ENCODE peak calls at places on chromosome 9, in four cellular contexts. R is tibial nerve, Z is aorta, L is neuronal stem cell. B is an unnamed sample.

GRCh38 chr9:137723396-137724113 is 104.8 kb downstream of the EHMT1 start:
- DNase-seq in Z (no peak), R (no peak), L (no peak), B (no peak)

GRCh38 chr9:20725675-20726074 is 41.6 kb downstream of the FOCAD start:
- DNase-seq in L (no peak), Z (no peak), R (no peak), B (no peak)

GRCh38 chr9:123749580-123750202 is 180.2 kb downstream of the DENND1A start:
- DNase-seq in R (no peak), Z (no peak), L (no peak), B (no peak)

GRCh38 chr9:109297899-109298298 is 23.0 kb downstream of the EPB41L4B start:
- DNase-seq in Z (no peak), R (no peak), L (no peak), B (no peak)

GRCh38 chr9:115057559-115057958 is 60.4 kb downstream of the TNC start:
- DNase-seq in L (no peak), R (no peak), Z (no peak), B (no peak)

GRCh38 chr9:5870691-5871090 is 20.0 kb upstream of the MLANA start:
- DNase-seq in Z (no peak), L (no peak), R (no peak), B (no peak)

GRCh38 chr9:121839726-121840500 is 188.5 kb downstream of the DAB2IP start:
- DNase-seq in L (no peak), Z (no peak), R (no peak), B (no peak)

GRCh38 chr9:7209051-7209450 is 451.3 kb downstream of the KDM4C start:
- DNase-seq in L (no peak), Z (no peak), R (no peak), B (no peak)

GRCh38 chr9:16575142-16575877 is 295.2 kb downstream of the BNC2 start:
- DNase-seq in Z (no peak), L (no peak), R (no peak), B (no peak)

GRCh38 chr9:88418025-88418424 is 29.8 kb downstream of the SPIN1 start:
- DNase-seq in R (no peak), L (no peak), Z (no peak), B (peak; percentile 48)

GRCh38 chr9:15357050-15357653 is 50.1 kb upstream of the TTC39B start:
- DNase-seq in L (no peak), R (no peak), Z (no peak), B (peak; percentile 43)

GRCh38 chr9:121557581-121558422 is 58.2 kb upstream of the GGTA1 start:
- DNase-seq in Z (peak; percentile 93), L (peak; percentile 30), R (peak; percentile 48), B (no peak)

GRCh38 chr9:94779101-94779500 is 52.6 kb downstream of the AOPEP start:
- DNase-seq in R (no peak), Z (no peak), L (no peak), B (no peak)

GRCh38 chr9:115393976-115394775 is 276.2 kb upstream of the TNC start:
- DNase-seq in Z (no peak), L (no peak), R (no peak), B (no peak)

GRCh38 chr9:74748966-74749365 is 138.8 kb downstream of the TRPM6 start:
- DNase-seq in R (no peak), L (no peak), Z (no peak), B (no peak)

GRCh38 chr9:116370587-116370986 is 217.0 kb downstream of the PAPPA start:
- DNase-seq in R (no peak), L (no peak), Z (no peak), B (no peak)

GRCh38 chr9:135074354-135075233 is 12.9 kb upstream of the OLFM1 start:
- DNase-seq in R (no peak), Z (no peak), L (no peak), B (no peak)

GRCh38 chr9:5764130-5764868 is 68.6 kb downstream of the ERMP1 start:
- DNase-seq in R (no peak), L (no peak), Z (no peak), B (no peak)

GRCh38 chr9:89609426-89610006 is 4.7 kb downstream of the GADD45G start:
- DNase-seq in L (no peak), R (no peak), Z (no peak), B (no peak)

GRCh38 chr9:5949103-5949699 is 58.5 kb downstream of the MLANA start:
- DNase-seq in R (no peak), L (no peak), Z (no peak), B (no peak)

GRCh38 chr9:10443805-10444204 is 169.0 kb downstream of the PTPRD start:
- DNase-seq in L (no peak), Z (no peak), R (no peak), B (no peak)

GRCh38 chr9:123806829-123807228 is 123.1 kb downstream of the DENND1A start:
- DNase-seq in L (no peak), R (no peak), Z (no peak), B (no peak)

GRCh38 chr9:114057161-114057560 is 20.9 kb downstream of the AMBP start:
- DNase-seq in R (no peak), Z (no peak), L (no peak), B (no peak)

GRCh38 chr9:81671880-81672280 is 17.5 kb downstream of the TLE1 start:
- DNase-seq in L (no peak), Z (peak; percentile 92), R (peak; percentile 70), B (no peak)

GRCh38 chr9:34463098-34463900 is 4.7 kb downstream of the DNAI1 start:
- DNase-seq in R (no peak), Z (peak; percentile 77), L (no peak), B (no peak)

GRCh38 chr9:114189823-114190562 is 34.7 kb downstream of the COL27A1 start:
- DNase-seq in R (no peak), L (no peak), Z (no peak), B (no peak)

GRCh38 chr9:108478871-108479332 is 376.9 kb downstream of the ACTL7B start:
- DNase-seq in Z (no peak), L (no peak), R (no peak), B (no peak)

GRCh38 chr9:101458955-101459631 is 23.5 kb upstream of the ALDOB start:
- DNase-seq in Z (no peak), L (peak; percentile 38), R (peak; percentile 24), B (peak; percentile 67)

GRCh38 chr9:114911167-114911821 is 19.1 kb downstream of the TNFSF8 start:
- DNase-seq in Z (no peak), R (peak; percentile 35), L (peak; percentile 51), B (peak; percentile 29)

GRCh38 chr9:107767711-107768110 is 278.1 kb upstream of the KLF4 start:
- DNase-seq in L (no peak), R (no peak), Z (no peak), B (no peak)

GRCh38 chr9:13205824-13206223 is 73.7 kb downstream of the MPDZ start:
- DNase-seq in R (no peak), Z (no peak), L (no peak), B (no peak)

GRCh38 chr9:78898239-78898638 is 601.3 kb downstream of the PSAT1 start:
- DNase-seq in R (no peak), Z (no peak), L (no peak), B (no peak)

GRCh38 chr9:134189475-134190231 is 25.3 kb upstream of the RNU6ATAC start:
- DNase-seq in R (no peak), L (no peak), Z (peak; percentile 52), B (no peak)

GRCh38 chr9:107635137-107635802 is 145.7 kb upstream of the KLF4 start:
- DNase-seq in Z (no peak), R (no peak), L (no peak), B (no peak)

GRCh38 chr9:3490957-3491356 is 34.8 kb downstream of the RFX3 start:
- DNase-seq in L (no peak), R (no peak), Z (no peak), B (no peak)

GRCh38 chr9:134150557-134151214 is 13.7 kb downstream of the RNU6ATAC start:
- DNase-seq in Z (no peak), R (no peak), L (no peak), B (no peak)

DNA sequence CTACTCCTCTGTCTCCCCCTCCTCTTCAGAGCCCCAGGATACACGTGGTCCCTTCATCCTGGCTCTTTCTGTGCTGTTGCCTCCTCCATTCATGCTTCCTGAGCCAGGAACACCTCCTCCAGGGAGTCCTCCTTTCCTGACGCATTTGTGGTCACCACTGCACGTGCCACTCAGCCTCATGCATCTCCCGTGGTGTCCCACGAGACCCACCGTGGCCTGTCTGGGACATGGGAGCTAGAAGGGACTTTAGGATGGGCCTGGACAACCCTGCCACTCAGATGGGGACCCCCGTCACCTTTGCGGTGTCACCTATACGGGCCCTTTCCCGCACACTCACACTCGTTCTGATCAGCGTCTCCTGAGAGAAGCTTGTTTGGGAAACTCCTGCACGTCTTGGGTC is 6.7 kb downstream of the GLIPR2 start:
- DNase-seq in L (no peak), Z (no peak), R (no peak), B (no peak)
- H3K36me3 ChIP-seq in L (peaks cover 12% of the 10 kb centered on the region), Z (no peaks in the 10 kb centered on the region), R (peaks cover 11% of the 10 kb centered on the region), B (no peaks in the 10 kb centered on the region)

DNA sequence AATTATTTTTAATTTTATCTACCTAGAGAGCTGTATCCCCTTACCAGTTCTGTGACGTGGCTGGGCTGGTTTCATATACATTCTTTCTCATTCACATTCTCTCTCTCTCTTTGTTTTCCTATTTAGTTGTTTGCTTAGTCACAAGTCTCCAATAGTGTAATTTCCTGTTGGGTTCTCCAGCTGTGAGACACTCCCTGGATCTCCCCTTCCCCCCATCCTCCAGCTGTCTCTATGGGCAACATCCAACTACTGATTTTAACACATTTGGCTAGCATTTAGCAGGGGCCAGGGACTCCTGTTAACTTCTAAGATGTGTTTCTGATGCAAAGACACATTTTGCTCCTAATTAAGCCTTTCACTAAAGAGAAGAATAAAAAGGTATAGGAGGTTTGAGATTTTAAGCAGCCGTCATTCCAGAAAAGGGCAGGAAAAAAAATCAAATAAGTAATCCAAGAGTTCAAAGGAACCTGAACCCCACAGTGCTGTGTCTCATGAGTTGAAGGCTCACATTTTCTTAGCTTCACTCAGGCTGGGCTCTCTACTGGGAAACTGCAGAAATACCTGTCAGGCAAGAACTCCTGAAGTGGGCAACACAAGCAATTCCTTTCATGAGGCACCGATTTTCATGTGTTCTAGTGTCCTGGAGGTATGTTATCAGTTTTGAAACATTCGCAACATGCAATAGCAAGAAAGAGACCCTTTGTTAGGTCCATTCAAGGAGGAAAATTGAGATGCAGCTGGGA is 198.7 kb upstream of the C9orf72 start:
- DNase-seq in L (no peak), R (no peak), Z (no peak), B (peak; percentile 57)
- H3K27ac ChIP-seq in L (no peak overlapping the region), R (no peak overlapping the region), Z (no peak overlapping the region), B (no peak overlapping the region)

DNA sequence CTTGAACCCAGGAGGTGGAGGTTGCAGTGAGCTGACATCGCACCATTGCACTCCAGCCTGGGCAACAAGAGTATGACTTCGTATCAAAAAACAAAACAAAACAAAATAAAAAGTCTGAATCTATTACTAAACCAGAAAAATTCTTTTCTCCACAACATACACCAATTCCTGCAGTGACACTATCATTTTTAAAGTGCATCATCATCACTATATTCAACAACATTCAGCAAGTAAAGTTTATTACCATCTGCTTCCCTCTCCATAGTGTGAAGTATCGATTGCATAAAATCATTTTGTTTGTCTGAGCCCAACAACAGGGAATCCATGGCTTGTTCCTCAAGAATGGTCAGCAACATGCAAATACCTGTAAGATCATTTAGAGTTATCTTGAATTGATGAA is 20.4 kb downstream of the SETX start:
- DNase-seq in L (no peak), Z (no peak), R (no peak), B (no peak)
- H3K36me3 ChIP-seq in L (peaks cover 96% of the 10 kb centered on the region), Z (peaks cover 14% of the 10 kb centered on the region), R (peaks cover 98% of the 10 kb centered on the region), B (peaks cover 8% of the 10 kb centered on the region)

DNA sequence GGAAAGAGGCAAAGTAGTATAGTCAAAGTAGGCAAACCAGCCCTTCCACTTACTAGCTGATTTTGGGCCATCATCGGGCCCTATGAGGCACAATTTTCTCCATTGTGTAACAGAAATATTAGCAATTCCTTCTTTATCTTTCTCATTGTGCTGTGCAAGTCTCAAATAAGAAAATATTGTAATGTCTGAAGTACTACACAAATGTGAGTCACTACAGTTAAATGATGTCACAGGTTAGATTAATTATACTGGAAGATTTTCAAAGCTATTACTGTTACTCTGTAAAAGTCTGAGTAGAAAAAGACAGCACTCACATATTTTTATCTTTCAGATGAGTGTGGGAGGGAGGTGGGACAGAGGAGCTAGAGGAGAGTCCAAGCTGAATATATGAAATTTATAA is 12.4 kb upstream of the TMC1 start:
- DNase-seq in Z (no peak), R (no peak), L (no peak), B (no peak)
- H3K27ac ChIP-seq in Z (no peak overlapping the region), R (no peak overlapping the region), L (no peak overlapping the region), B (no peak overlapping the region)